ENCODE peak calls at places on chromosomes 16 and 17, in four cellular contexts. I is heart left ventricle, U is uterus, J is HCT116. G is an unnamed sample.

GRCh38 chr17:79978545-79978852 is 57.2 kb downstream of the TBC1D16 start:
- DNase-seq in I (no peak), U (peak; percentile 46), J (no peak), G (peak; percentile 85)

GRCh38 chr17:43662432-43663141 is 865 bp upstream of the MEOX1 start:
- DNase-seq in I (peak; percentile 58), U (no peak), J (no peak), G (no peak)

GRCh38 chr17:21213491-21214014 is 408 bp downstream of the TMEM11 start:
- DNase-seq in I (peak; percentile 77), U (no peak), J (no peak), G (peak; percentile 89)

GRCh38 chr17:35734396-35734795 is 3.0 kb downstream of the RASL10B start:
- DNase-seq in I (no peak), U (no peak), J (no peak), G (no peak)

GRCh38 chr17:28402224-28402630 is 3.8 kb downstream of the SLC46A1 start:
- DNase-seq in I (no peak), U (no peak), J (no peak), G (no peak)

GRCh38 chr16:25010542-25010941 is 4.6 kb downstream of the ARHGAP17 start:
- DNase-seq in I (no peak), U (no peak), J (no peak), G (no peak)

GRCh38 chr16:58563235-58563634 is 47.9 kb downstream of the SETD6 start:
- DNase-seq in I (no peak), U (no peak), J (no peak), G (no peak)

GRCh38 chr17:63675607-63676539 is 24.1 kb downstream of the LIMD2 start:
- DNase-seq in I (no peak), U (peak; percentile 67), J (peak; percentile 76), G (peak; percentile 57)

GRCh38 chr17:78441271-78441986 is 63.0 kb downstream of the PGS1 start:
- DNase-seq in I (no peak), U (no peak), J (no peak), G (no peak)

GRCh38 chr16:77564791-77565390 is 130.1 kb upstream of the ADAMTS18 start:
- DNase-seq in I (no peak), U (no peak), J (no peak), G (no peak)

GRCh38 chr16:75263291-75263962 is 12.0 kb upstream of the BCAR1 start:
- DNase-seq in I (peak; percentile 55), U (no peak), J (no peak), G (no peak)

GRCh38 chr16:87628940-87629339 is 26.6 kb downstream of the JPH3 start:
- DNase-seq in I (peak; percentile 19), U (no peak), J (no peak), G (no peak)

GRCh38 chr16:67264277-67264676 is 15.1 kb upstream of the PLEKHG4 start:
- DNase-seq in I (no peak), U (no peak), J (no peak), G (no peak)

GRCh38 chr16:65366316-65366715 is 244.5 kb upstream of the CDH11 start:
- DNase-seq in I (no peak), U (no peak), J (no peak), G (no peak)

GRCh38 chr16:70752381-70752780 is 48.6 kb downstream of the VAC14 start:
- DNase-seq in I (no peak), U (no peak), J (no peak), G (no peak)

DNA sequence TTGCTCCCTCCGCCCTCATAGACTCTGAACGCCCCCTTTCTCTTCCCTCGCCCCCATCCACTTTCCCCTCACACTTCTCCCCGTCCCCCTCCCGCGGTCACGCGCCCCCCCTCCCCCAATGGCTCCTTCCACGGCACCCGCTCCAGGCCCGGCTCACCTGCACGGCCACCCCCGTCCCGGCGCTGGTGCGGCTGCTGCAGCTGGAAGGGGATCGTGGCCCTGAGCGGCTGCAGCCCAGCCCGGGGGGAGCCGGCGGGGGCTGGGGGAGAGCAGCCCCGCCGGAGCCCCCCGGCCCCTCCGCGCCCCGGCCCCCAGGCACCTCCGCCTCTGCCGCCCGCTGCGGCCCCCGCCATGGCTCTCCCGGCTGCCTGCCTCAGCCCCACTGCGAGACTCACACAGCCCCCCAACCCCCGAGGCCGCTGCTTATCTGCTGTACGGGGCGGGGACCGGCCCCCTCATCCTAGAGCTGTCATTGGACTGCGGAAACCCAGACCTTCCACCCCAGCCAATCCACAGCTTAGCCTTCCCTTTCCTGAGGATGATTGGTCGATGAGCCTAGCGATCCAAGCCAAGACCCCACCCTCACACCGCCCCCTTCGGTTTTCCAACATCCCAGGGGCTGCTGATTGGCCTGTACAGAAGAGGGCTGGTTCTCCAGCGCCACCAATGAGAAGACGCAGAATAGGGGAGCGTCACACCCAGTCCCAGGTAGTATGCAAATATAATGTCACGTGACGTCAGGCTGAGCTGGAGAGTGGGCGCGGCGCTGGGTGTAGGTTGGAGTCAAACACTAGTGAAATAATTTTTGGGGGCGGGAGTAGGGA is at the start of gene FAM117A:
- DNase-seq in I (peak; percentile 94), U (peak; percentile 96), J (peak; percentile 100), G (peak; percentile 97)
- TF ChIP-seq POLR2A in I (no peak), U (peak; percentile 72), J (peak; percentile 74), G (no peak)

GRCh38 chr17:65093930-65094329 is 37.4 kb upstream of the GNA13 start:
- DNase-seq in I (no peak), U (no peak), J (no peak), G (no peak)
- TF ChIP-seq CTCF in I (no peak), U (no peak), J (peak; percentile 33), G (no peak)

GRCh38 chr17:5532581-5532980 is 46.2 kb downstream of the MIS12 start:
- DNase-seq in I (no peak), U (no peak), J (no peak), G (no peak)
- H3K4me3 ChIP-seq in I (no peak overlapping the region), U (no peak overlapping the region), J (no peak overlapping the region), G (no peak overlapping the region)

GRCh38 chr17:69672924-69673323 is 258.4 kb downstream of the MAP2K6 start:
- DNase-seq in I (no peak), U (no peak), J (no peak), G (no peak)
- TF ChIP-seq POLR2A in I (no peak), U (no peak), J (no peak), G (no peak)

DNA sequence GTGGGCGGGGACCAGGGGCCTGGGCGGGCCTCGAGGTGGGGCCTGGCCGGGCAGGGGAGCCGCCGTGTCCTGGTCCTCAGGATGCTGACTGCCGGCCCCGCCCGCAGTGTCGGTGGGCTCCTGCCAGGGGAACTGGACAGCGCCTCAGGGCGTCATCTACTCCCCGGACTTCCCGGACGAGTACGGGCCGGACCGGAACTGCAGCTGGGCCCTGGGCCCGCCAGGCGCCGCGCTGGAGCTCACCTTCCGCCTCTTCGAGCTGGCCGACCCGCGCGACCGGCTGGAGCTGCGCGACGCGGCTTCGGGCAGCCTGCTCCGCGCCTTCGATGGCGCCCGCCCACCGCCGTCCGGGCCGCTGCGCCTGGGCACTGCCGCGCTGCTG is 2.4 kb upstream of the PAQR4 start:
- DNase-seq in I (peak; percentile 67), U (no peak), J (no peak), G (no peak)
- TF ChIP-seq CTCF in I (no peak), U (no peak), J (no peak), G (no peak)

GRCh38 chr17:75315541-75316243 is 26.5 kb upstream of the SLC25A19 start:
- DNase-seq in I (no peak), U (no peak), J (no peak), G (no peak)
- H3K4me3 ChIP-seq in I (no peak overlapping the region), U (no peak overlapping the region), J (no peak overlapping the region), G (no peak overlapping the region)

DNA sequence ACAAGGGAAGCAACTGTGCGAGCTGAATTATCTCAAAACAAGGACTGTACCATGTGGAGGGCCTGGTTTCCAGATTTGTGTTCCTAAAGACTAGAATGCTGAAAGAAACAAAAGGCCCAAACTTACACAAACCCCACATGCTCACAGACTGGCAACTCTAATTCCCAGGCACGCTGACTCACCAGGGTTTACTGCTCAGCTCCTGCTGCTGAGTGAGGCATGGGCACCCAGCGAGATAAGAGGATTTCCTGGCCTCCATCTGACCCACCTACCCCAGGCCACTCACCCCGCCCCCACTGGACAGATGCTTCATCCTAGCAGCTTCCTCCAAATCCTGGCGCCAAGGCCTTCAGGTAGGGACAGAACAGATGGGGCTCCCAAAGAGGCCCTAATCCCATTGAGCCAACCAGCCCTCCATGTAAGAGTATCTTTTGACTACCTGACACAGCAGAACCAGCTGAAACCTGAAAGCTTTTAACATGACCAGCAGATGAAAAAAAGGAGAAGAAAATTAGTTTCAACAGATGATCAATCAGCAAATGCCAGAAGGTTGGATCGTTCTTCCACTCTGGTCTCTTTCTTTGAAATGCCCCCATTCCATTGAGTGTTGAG is 33.9 kb downstream of the DCUN1D3 start:
- DNase-seq in I (peak; percentile 68), U (no peak), J (peak; percentile 78), G (no peak)
- TF ChIP-seq POLR2A in I (no peak), U (no peak), J (no peak), G (no peak)

GRCh38 chr17:74960739-74961342 is 11.7 kb downstream of the HID1 start:
- DNase-seq in I (no peak), U (no peak), J (peak; percentile 54), G (no peak)
- TF ChIP-seq CTCF in I (no peak), U (no peak), J (peak; percentile 67), G (no peak)

GRCh38 chr16:27400751-27401620 is 988 bp upstream of the IL21R start:
- DNase-seq in I (no peak), U (no peak), J (no peak), G (no peak)
- H3K4me3 ChIP-seq in I (no peak overlapping the region), U (no peak overlapping the region), J (no peak overlapping the region), G (no peak overlapping the region)

GRCh38 chr17:2391597-2392251 is 9.1 kb downstream of the MNT start:
- DNase-seq in I (peak; percentile 57), U (no peak), J (no peak), G (no peak)
- TF ChIP-seq POLR2A in I (no peak), U (no peak), J (no peak), G (no peak)